ENCODE peak calls at places on chromosomes 5 and 9, in four cellular contexts. One of them, this sample, is unnamed.

GRCh38 chr9:104227108-104227507 is 133.0 kb downstream of the SMC2 start:
- DNase-seq in effector memory CD4-positive, alpha-beta T cell: no peak
- DNase-seq in keratinocyte: no peak
- DNase-seq in iPS DF 6.9: no peak
- DNase-seq in this sample: no peak

GRCh38 chr9:94139672-94140417 is 55.6 kb downstream of the PTPDC1 start:
- DNase-seq in effector memory CD4-positive, alpha-beta T cell: no peak
- DNase-seq in keratinocyte: peak; percentile 59
- DNase-seq in iPS DF 6.9: no peak
- DNase-seq in this sample: no peak

GRCh38 chr5:168531191-168531590 is 2.1 kb downstream of the FBLL1 start:
- DNase-seq in effector memory CD4-positive, alpha-beta T cell: no peak
- DNase-seq in iPS DF 6.9: no peak
- DNase-seq in keratinocyte: no peak
- DNase-seq in this sample: no peak

GRCh38 chr5:138458353-138458752 is 6.9 kb upstream of the EGR1 start:
- DNase-seq in effector memory CD4-positive, alpha-beta T cell: no peak
- DNase-seq in iPS DF 6.9: no peak
- DNase-seq in keratinocyte: no peak
- DNase-seq in this sample: no peak

GRCh38 chr9:29200650-29201049 is 1627.4 kb upstream of the C9orf72 start:
- DNase-seq in keratinocyte: no peak
- DNase-seq in iPS DF 6.9: no peak
- DNase-seq in effector memory CD4-positive, alpha-beta T cell: no peak
- DNase-seq in this sample: no peak

GRCh38 chr5:139708877-139709586 is 60.9 kb downstream of the CXXC5 start:
- DNase-seq in effector memory CD4-positive, alpha-beta T cell: no peak
- DNase-seq in keratinocyte: no peak
- DNase-seq in iPS DF 6.9: no peak
- DNase-seq in this sample: no peak

GRCh38 chr5:170791325-170791954 is 7.9 kb downstream of the GABRP start:
- DNase-seq in keratinocyte: no peak
- DNase-seq in iPS DF 6.9: peak; percentile 70
- DNase-seq in effector memory CD4-positive, alpha-beta T cell: no peak
- DNase-seq in this sample: peak; percentile 20

GRCh38 chr5:33905381-33905780 is 13.6 kb upstream of the ADAMTS12 start:
- DNase-seq in effector memory CD4-positive, alpha-beta T cell: no peak
- DNase-seq in iPS DF 6.9: no peak
- DNase-seq in keratinocyte: no peak
- DNase-seq in this sample: no peak

GRCh38 chr5:146816775-146817387 is 61.7 kb downstream of the PPP2R2B start:
- DNase-seq in iPS DF 6.9: no peak
- DNase-seq in keratinocyte: no peak
- DNase-seq in effector memory CD4-positive, alpha-beta T cell: no peak
- DNase-seq in this sample: no peak

GRCh38 chr9:108049026-108049591 is 559.5 kb upstream of the KLF4 start:
- DNase-seq in keratinocyte: peak; percentile 81
- DNase-seq in effector memory CD4-positive, alpha-beta T cell: no peak
- DNase-seq in iPS DF 6.9: no peak
- DNase-seq in this sample: no peak

GRCh38 chr5:128905225-128906110 is 59.8 kb upstream of the SLC27A6 start:
- DNase-seq in keratinocyte: no peak
- DNase-seq in effector memory CD4-positive, alpha-beta T cell: no peak
- DNase-seq in iPS DF 6.9: peak; percentile 31
- DNase-seq in this sample: peak; percentile 60

GRCh38 chr5:132190161-132190817 is 37.4 kb downstream of the P4HA2 start:
- DNase-seq in keratinocyte: no peak
- DNase-seq in effector memory CD4-positive, alpha-beta T cell: no peak
- DNase-seq in iPS DF 6.9: no peak
- DNase-seq in this sample: peak; percentile 36

GRCh38 chr9:116198344-116198743 is 44.8 kb downstream of the PAPPA start:
- DNase-seq in keratinocyte: no peak
- DNase-seq in effector memory CD4-positive, alpha-beta T cell: no peak
- DNase-seq in iPS DF 6.9: no peak
- DNase-seq in this sample: no peak

GRCh38 chr5:31375999-31376720 is 155.7 kb downstream of the DROSHA start:
- DNase-seq in keratinocyte: no peak
- DNase-seq in iPS DF 6.9: no peak
- DNase-seq in effector memory CD4-positive, alpha-beta T cell: no peak
- DNase-seq in this sample: no peak

GRCh38 chr9:93081931-93082330 is 14.1 kb upstream of the CARD19 start:
- DNase-seq in keratinocyte: no peak
- DNase-seq in effector memory CD4-positive, alpha-beta T cell: no peak
- DNase-seq in iPS DF 6.9: no peak
- DNase-seq in this sample: no peak

GRCh38 chr9:128203842-128204551 is 818 bp downstream of the DNM1 start:
- DNase-seq in iPS DF 6.9: no peak
- DNase-seq in keratinocyte: no peak
- DNase-seq in effector memory CD4-positive, alpha-beta T cell: no peak
- DNase-seq in this sample: no peak

GRCh38 chr5:132094393-132095076 is 20.9 kb downstream of the CSF2 start:
- DNase-seq in effector memory CD4-positive, alpha-beta T cell: no peak
- DNase-seq in keratinocyte: peak; percentile 90
- DNase-seq in iPS DF 6.9: no peak
- DNase-seq in this sample: no peak

GRCh38 chr9:117448066-117448465 is 33.2 kb upstream of the ASTN2 start:
- DNase-seq in effector memory CD4-positive, alpha-beta T cell: no peak
- DNase-seq in iPS DF 6.9: no peak
- DNase-seq in keratinocyte: no peak
- DNase-seq in this sample: no peak

GRCh38 chr5:165459232-165459631 is 1953.8 kb downstream of the MAT2B start:
- DNase-seq in iPS DF 6.9: no peak
- DNase-seq in effector memory CD4-positive, alpha-beta T cell: no peak
- DNase-seq in keratinocyte: no peak
- DNase-seq in this sample: no peak

GRCh38 chr9:84862786-84863185 is 193.3 kb downstream of the NTRK2 start:
- DNase-seq in iPS DF 6.9: peak; percentile 64
- DNase-seq in keratinocyte: peak; percentile 50
- DNase-seq in effector memory CD4-positive, alpha-beta T cell: no peak
- DNase-seq in this sample: no peak

DNA sequence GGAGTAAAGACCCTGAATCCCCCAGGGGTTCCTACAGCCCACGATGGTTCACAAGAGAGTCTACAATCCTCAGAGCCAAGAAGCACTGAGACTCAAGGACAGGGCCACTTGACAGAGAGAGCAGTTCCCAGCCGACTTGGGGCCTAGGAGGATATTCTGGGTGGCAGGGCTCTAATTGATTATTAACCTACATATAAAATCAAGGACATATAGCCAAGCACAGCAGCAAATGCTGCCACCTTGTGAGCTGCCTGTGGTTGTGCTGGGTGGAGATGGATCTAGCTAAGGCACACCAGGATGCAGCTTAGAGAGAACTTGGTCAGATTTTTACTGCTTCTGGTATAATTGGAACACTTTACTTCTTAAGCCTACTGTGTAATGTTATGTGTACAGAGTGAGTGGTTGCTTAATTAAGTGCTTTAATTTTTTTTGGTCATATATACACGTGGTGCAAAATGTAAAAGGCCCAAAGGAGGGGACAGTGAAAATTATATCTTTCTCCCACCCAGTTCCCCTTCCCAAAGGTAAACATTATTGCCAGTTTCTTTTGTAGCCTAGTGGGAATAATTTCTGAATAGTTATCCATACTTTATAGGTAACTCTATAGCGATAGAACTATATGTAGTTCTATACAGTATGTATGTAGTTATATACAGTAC is 78.8 kb downstream of the F2RL2 start:
- DNase-seq in effector memory CD4-positive, alpha-beta T cell: peak; percentile 27
- DNase-seq in iPS DF 6.9: no peak
- DNase-seq in keratinocyte: no peak
- DNase-seq in this sample: peak; percentile 68
- H3K27ac ChIP-seq in effector memory CD4-positive, alpha-beta T cell: peak overlapping the region; percentile 85
- H3K27ac ChIP-seq in iPS DF 6.9: no peak overlapping the region
- H3K27ac ChIP-seq in keratinocyte: no peak overlapping the region
- H3K27ac ChIP-seq in this sample: peak overlapping the region; percentile 96

GRCh38 chr5:57439601-57440000 is 43.0 kb downstream of the ACTBL2 start:
- DNase-seq in iPS DF 6.9: no peak
- DNase-seq in keratinocyte: no peak
- DNase-seq in effector memory CD4-positive, alpha-beta T cell: no peak
- DNase-seq in this sample: no peak
- H3K27ac ChIP-seq in iPS DF 6.9: no peak overlapping the region
- H3K27ac ChIP-seq in keratinocyte: no peak overlapping the region
- H3K27ac ChIP-seq in effector memory CD4-positive, alpha-beta T cell: no peak overlapping the region
- H3K27ac ChIP-seq in this sample: no peak overlapping the region

DNA sequence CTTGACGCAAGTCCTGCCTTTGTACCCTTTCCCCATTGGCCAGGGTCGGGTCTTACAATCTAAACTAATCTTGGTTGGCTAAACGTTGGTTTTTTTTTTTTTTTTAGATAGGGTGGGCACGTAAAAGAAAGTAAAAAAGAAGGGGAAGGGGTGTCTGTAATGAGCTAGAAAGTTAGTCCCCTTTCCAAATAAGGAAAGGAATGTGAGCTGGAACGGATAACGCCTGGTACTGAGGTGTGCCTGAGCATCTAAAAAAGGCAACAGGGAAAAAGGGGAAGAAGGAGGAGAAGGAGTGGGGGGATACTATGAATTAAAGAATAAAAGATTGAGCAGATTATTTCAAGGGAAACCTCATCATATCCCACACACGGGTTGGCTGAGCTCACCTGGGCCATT is 66.2 kb upstream of the IL17B start:
- DNase-seq in keratinocyte: no peak
- DNase-seq in iPS DF 6.9: no peak
- DNase-seq in effector memory CD4-positive, alpha-beta T cell: no peak
- DNase-seq in this sample: no peak
- H3K27ac ChIP-seq in keratinocyte: no peak overlapping the region
- H3K27ac ChIP-seq in iPS DF 6.9: no peak overlapping the region
- H3K27ac ChIP-seq in effector memory CD4-positive, alpha-beta T cell: no peak overlapping the region
- H3K27ac ChIP-seq in this sample: no peak overlapping the region

GRCh38 chr9:124834586-124834985 is 18.7 kb upstream of the WDR38 start:
- DNase-seq in keratinocyte: peak; percentile 96
- DNase-seq in effector memory CD4-positive, alpha-beta T cell: no peak
- DNase-seq in iPS DF 6.9: no peak
- DNase-seq in this sample: no peak
- H3K27ac ChIP-seq in keratinocyte: no peak overlapping the region
- H3K27ac ChIP-seq in effector memory CD4-positive, alpha-beta T cell: no peak overlapping the region
- H3K27ac ChIP-seq in iPS DF 6.9: no peak overlapping the region
- H3K27ac ChIP-seq in this sample: no peak overlapping the region

DNA sequence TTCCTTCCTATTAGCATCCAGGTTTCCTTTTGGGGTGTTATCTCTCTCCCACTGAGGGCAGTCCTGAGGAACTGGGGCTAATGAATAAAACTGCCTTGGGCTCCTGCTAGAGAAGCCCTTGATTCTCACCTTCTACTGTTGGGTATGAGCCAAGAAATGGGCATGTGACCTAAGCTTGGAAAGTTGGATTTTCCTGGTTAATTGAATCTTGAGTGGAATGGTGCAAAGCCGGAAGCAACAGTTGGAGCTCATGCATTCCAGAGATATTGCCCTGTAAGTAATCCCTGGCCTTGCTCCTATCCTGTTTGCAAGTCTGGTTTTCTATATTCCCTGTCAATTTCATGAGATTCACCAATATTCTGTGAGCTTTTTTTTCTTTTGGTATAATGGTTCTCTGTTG is 158.5 kb upstream of the ELL2 start:
- DNase-seq in keratinocyte: no peak
- DNase-seq in iPS DF 6.9: no peak
- DNase-seq in effector memory CD4-positive, alpha-beta T cell: no peak
- DNase-seq in this sample: no peak
- H3K27ac ChIP-seq in keratinocyte: no peak overlapping the region
- H3K27ac ChIP-seq in iPS DF 6.9: no peak overlapping the region
- H3K27ac ChIP-seq in effector memory CD4-positive, alpha-beta T cell: no peak overlapping the region
- H3K27ac ChIP-seq in this sample: no peak overlapping the region

DNA sequence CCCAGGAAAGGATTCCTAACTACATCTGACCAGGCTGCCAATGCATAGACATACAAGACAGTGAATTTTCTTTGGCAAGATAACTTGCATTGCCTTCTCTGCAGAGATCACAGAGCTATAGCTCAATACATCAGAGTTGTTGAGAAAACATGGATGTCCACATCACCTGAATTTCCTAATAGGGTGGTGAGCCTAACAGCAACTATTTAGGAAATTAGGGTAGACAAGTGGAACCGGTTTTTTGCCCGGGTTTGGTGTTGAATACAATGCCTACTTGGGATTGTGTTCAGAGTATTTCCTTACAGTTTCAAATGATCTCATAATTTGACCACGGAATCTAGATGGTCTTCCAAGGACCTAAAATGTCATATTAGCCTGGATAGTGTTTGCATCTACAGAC is 262.7 kb downstream of the KIF4B start:
- DNase-seq in keratinocyte: no peak
- DNase-seq in iPS DF 6.9: no peak
- DNase-seq in effector memory CD4-positive, alpha-beta T cell: no peak
- DNase-seq in this sample: no peak
- H3K27ac ChIP-seq in keratinocyte: no peak overlapping the region
- H3K27ac ChIP-seq in iPS DF 6.9: no peak overlapping the region
- H3K27ac ChIP-seq in effector memory CD4-positive, alpha-beta T cell: no peak overlapping the region
- H3K27ac ChIP-seq in this sample: no peak overlapping the region

DNA sequence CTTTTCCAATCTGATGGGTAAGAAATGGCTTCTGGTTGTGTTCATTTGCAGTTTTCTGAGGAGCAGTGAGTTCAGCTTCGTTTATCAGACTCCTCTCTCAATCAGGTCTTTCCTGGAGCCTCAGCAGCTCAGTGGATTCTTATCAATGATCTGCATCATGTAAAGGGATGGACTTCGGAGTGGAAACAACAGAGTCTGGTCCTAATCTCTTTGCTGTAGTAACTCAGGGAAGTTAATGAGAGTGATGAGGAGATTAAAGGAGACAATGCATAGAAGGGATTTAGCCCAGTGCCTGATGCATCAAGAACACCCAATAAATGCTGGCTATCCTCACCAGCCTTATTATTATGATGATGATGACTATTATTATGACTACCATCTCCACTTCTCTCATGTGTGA is 47.2 kb downstream of the SMIM23 start:
- DNase-seq in effector memory CD4-positive, alpha-beta T cell: no peak
- DNase-seq in keratinocyte: no peak
- DNase-seq in iPS DF 6.9: no peak
- DNase-seq in this sample: no peak
- H3K27ac ChIP-seq in effector memory CD4-positive, alpha-beta T cell: no peak overlapping the region
- H3K27ac ChIP-seq in keratinocyte: no peak overlapping the region
- H3K27ac ChIP-seq in iPS DF 6.9: no peak overlapping the region
- H3K27ac ChIP-seq in this sample: no peak overlapping the region